ENCODE peak calls at places on chromosomes 13 and 19, in four cellular contexts. One of them, this sample, is unnamed.

GRCh38 chr19:14361824-14362223 is 19.4 kb upstream of the ADGRE5 start:
- DNase-seq in left cardiac atrium: no peak
- DNase-seq in GM23338: peak
- DNase-seq in aorta: no peak
- DNase-seq in this sample: peak

GRCh38 chr19:48182434-48182833 is 12.0 kb downstream of the ZSWIM9 start:
- DNase-seq in left cardiac atrium: no peak
- DNase-seq in GM23338: peak
- DNase-seq in aorta: no peak
- DNase-seq in this sample: no peak

GRCh38 chr19:30069535-30070197 is 127.6 kb downstream of the URI1 start:
- DNase-seq in left cardiac atrium: no peak
- DNase-seq in GM23338: no peak
- DNase-seq in aorta: no peak
- DNase-seq in this sample: no peak

GRCh38 chr13:107809125-107809524 is 406.2 kb downstream of the LIG4 start:
- DNase-seq in left cardiac atrium: no peak
- DNase-seq in GM23338: no peak
- DNase-seq in aorta: no peak
- DNase-seq in this sample: no peak

GRCh38 chr13:44218501-44219240 is 155.0 kb upstream of the SERP2 start:
- DNase-seq in left cardiac atrium: peak
- DNase-seq in GM23338: no peak
- DNase-seq in aorta: peak
- DNase-seq in this sample: no peak

GRCh38 chr13:20125129-20125782 is 35.6 kb downstream of the GJA3 start:
- DNase-seq in left cardiac atrium: no peak
- DNase-seq in GM23338: no peak
- DNase-seq in aorta: no peak
- DNase-seq in this sample: peak

GRCh38 chr13:40464349-40464748 is 202.1 kb downstream of the FOXO1 start:
- DNase-seq in left cardiac atrium: no peak
- DNase-seq in GM23338: no peak
- DNase-seq in aorta: no peak
- DNase-seq in this sample: no peak

GRCh38 chr13:74554581-74555290 is 420.5 kb upstream of the KLF12 start:
- DNase-seq in left cardiac atrium: no peak
- DNase-seq in GM23338: no peak
- DNase-seq in aorta: no peak
- DNase-seq in this sample: no peak

GRCh38 chr13:74132768-74133656 is 1.2 kb downstream of the KLF12 start:
- DNase-seq in left cardiac atrium: peak
- DNase-seq in GM23338: peak
- DNase-seq in aorta: peak
- DNase-seq in this sample: peak

GRCh38 chr19:39679056-39679790 is 23.5 kb downstream of the LGALS16 start:
- DNase-seq in left cardiac atrium: no peak
- DNase-seq in GM23338: no peak
- DNase-seq in aorta: no peak
- DNase-seq in this sample: no peak

GRCh38 chr13:21557995-21558394 is 46.0 kb downstream of the MICU2 start:
- DNase-seq in left cardiac atrium: no peak
- DNase-seq in GM23338: peak
- DNase-seq in aorta: no peak
- DNase-seq in this sample: no peak

GRCh38 chr13:26508885-26509284 is 48.6 kb upstream of the WASF3 start:
- DNase-seq in left cardiac atrium: peak
- DNase-seq in GM23338: no peak
- DNase-seq in aorta: peak
- DNase-seq in this sample: no peak

GRCh38 chr19:23439623-23440022 is 44.4 kb upstream of the ZNF91 start:
- DNase-seq in left cardiac atrium: no peak
- DNase-seq in GM23338: peak
- DNase-seq in aorta: no peak
- DNase-seq in this sample: no peak

GRCh38 chr19:35107541-35107939 is 8.1 kb upstream of the FXYD3 start:
- DNase-seq in left cardiac atrium: peak
- DNase-seq in GM23338: no peak
- DNase-seq in aorta: no peak
- DNase-seq in this sample: no peak

GRCh38 chr19:48303866-48304265 is 21.5 kb upstream of the EMP3 start:
- DNase-seq in left cardiac atrium: no peak
- DNase-seq in GM23338: no peak
- DNase-seq in aorta: no peak
- DNase-seq in this sample: no peak

GRCh38 chr13:44576396-44577235 is 486 bp upstream of the TSC22D1 start:
- DNase-seq in left cardiac atrium: peak
- DNase-seq in GM23338: no peak
- DNase-seq in aorta: peak
- DNase-seq in this sample: no peak